ENCODE peak calls at places on chromosomes 11 and 22, in ten cellular contexts. A, X, Q, G, R, N, W, L, P and I are unnamed samples. For H3K4me1 and H3K9me3, the result is how much of the 10 kb centered on the place peaks cover.

GRCh38 chr11:134322553-134322952 is 9.2 kb upstream of the GLB1L2 start:
- DNase-seq in W (no peak), R (no peak), L (no peak), Q (no peak), X (no peak), A (no peak), N (no peak), P (no peak), G (no peak), I (no peak)

GRCh38 chr11:16226245-16226644 is 130.1 kb downstream of the SOX6 start:
- DNase-seq in X (peak), L (no peak), N (peak), P (peak), W (peak), Q (peak), R (no peak), A (peak), G (peak), I (peak)

GRCh38 chr11:11701070-11701469 is 79.3 kb upstream of the GALNT18 start:
- DNase-seq in W (no peak), X (no peak), L (peak), G (no peak), Q (no peak), P (no peak), R (no peak), N (no peak), A (no peak), I (no peak)

GRCh38 chr11:9565822-9566560 is 7.5 kb upstream of the WEE1 start:
- DNase-seq in L (peak), N (peak), R (peak), A (no peak), P (no peak), W (peak), Q (no peak), G (no peak), X (peak), I (no peak)

GRCh38 chr11:7651140-7651551 is 22.2 kb downstream of the CYB5R2 start:
- DNase-seq in R (peak), G (no peak), W (no peak), A (no peak), L (no peak), X (no peak), N (no peak), Q (no peak), P (no peak), I (no peak)

GRCh38 chr11:35185696-35186095 is 46.7 kb downstream of the CD44 start:
- DNase-seq in A (no peak), N (no peak), L (no peak), G (no peak), P (no peak), X (no peak), R (no peak), W (peak), Q (no peak), I (no peak)

GRCh38 chr11:71499546-71499945 is 27.5 kb upstream of the KRTAP5-7 start:
- DNase-seq in L (no peak), N (no peak), G (peak), W (no peak), P (no peak), A (no peak), X (no peak), Q (no peak), R (peak), I (no peak)

GRCh38 chr11:122633219-122633829 is 22.2 kb upstream of the UBASH3B start:
- DNase-seq in Q (no peak), G (peak), R (no peak), W (peak), L (no peak), N (no peak), X (peak), P (no peak), A (no peak), I (no peak)

GRCh38 chr22:27801197-27801615 is 350 bp downstream of the MN1 start:
- DNase-seq in P (peak), G (peak), A (peak), Q (no peak), R (no peak), X (no peak), N (no peak), L (no peak), W (peak), I (peak)

GRCh38 chr11:74634537-74634936 is 42.2 kb downstream of the POLD3 start:
- DNase-seq in X (no peak), A (no peak), W (peak), P (no peak), R (no peak), Q (no peak), N (no peak), L (peak), G (no peak), I (no peak)

GRCh38 chr11:29913352-29913751 is 103.5 kb downstream of the KCNA4 start:
- DNase-seq in N (no peak), R (no peak), P (no peak), X (no peak), A (no peak), G (no peak), Q (no peak), W (no peak), L (no peak), I (no peak)

GRCh38 chr22:26658161-26658560 is 773 bp downstream of the MIAT start:
- DNase-seq in Q (no peak), N (no peak), R (no peak), L (no peak), A (no peak), X (peak), G (no peak), W (no peak), P (no peak), I (no peak)

GRCh38 chr11:64409707-64410395 is 50.9 kb downstream of the RPS6KA4 start:
- DNase-seq in X (no peak), N (no peak), Q (peak), L (no peak), P (no peak), G (no peak), A (no peak), R (no peak), W (peak), I (no peak)

GRCh38 chr11:4022669-4023068 is 71.9 kb upstream of the RRM1 start:
- DNase-seq in L (no peak), P (no peak), A (no peak), W (no peak), G (no peak), Q (no peak), R (no peak), N (no peak), X (no peak), I (no peak)

GRCh38 chr11:108093128-108093904 is 28.1 kb upstream of the ACAT1 start:
- DNase-seq in L (no peak), R (no peak), X (no peak), N (no peak), Q (no peak), P (no peak), G (no peak), W (no peak), A (no peak), I (no peak)

GRCh38 chr22:23889620-23890019 is 4.6 kb upstream of the MIF start:
- DNase-seq in L (no peak), N (no peak), X (no peak), Q (no peak), A (no peak), R (no peak), P (peak), W (no peak), G (no peak), I (peak)

GRCh38 chr11:74444173-74444832 is 23.0 kb downstream of the KCNE3 start:
- DNase-seq in R (no peak), W (no peak), L (no peak), X (no peak), G (peak), P (no peak), A (no peak), Q (no peak), N (no peak), I (no peak)

GRCh38 chr22:38465673-38466490 is 2.0 kb upstream of the KDELR3 start:
- DNase-seq in Q (peak), G (peak), N (no peak), R (no peak), L (no peak), P (no peak), A (no peak), W (no peak), X (no peak), I (peak)

GRCh38 chr11:12397953-12398352 is 20.6 kb downstream of the PARVA start:
- DNase-seq in P (peak), Q (no peak), N (peak), L (no peak), G (peak), R (no peak), A (no peak), W (peak), X (no peak), I (peak)

GRCh38 chr11:1257916-1258315 is 35.0 kb downstream of the MUC5B start:
- DNase-seq in G (no peak), P (no peak), A (peak), X (no peak), R (no peak), Q (no peak), N (no peak), W (no peak), L (no peak), I (no peak)

GRCh38 chr11:64068705-64069400 is 33.1 kb downstream of the FLRT1 start:
- DNase-seq in P (no peak), X (no peak), A (no peak), W (no peak), R (no peak), G (no peak), L (no peak), Q (no peak), N (no peak), I (no peak)

GRCh38 chr11:106466441-106467190 is 389.2 kb downstream of the AASDHPPT start:
- DNase-seq in X (no peak), Q (no peak), R (no peak), W (peak), G (no peak), N (no peak), P (no peak), L (no peak), A (no peak), I (no peak)

GRCh38 chr11:29272019-29272654 is 744.7 kb downstream of the KCNA4 start:
- DNase-seq in W (peak), R (no peak), X (no peak), G (peak), Q (no peak), L (peak), P (no peak), N (no peak), A (no peak), I (no peak)

GRCh38 chr22:44459041-44459440 is 39.0 kb downstream of the RTL6 start:
- DNase-seq in X (no peak), A (no peak), Q (no peak), P (no peak), L (no peak), W (no peak), R (no peak), N (no peak), G (no peak), I (no peak)

GRCh38 chr11:90747057-90747456 is 524.2 kb upstream of the CHORDC1 start:
- DNase-seq in R (no peak), X (no peak), A (no peak), W (peak), L (no peak), P (no peak), Q (no peak), G (no peak), N (no peak), I (no peak)

GRCh38 chr11:131808466-131808865 is 438.1 kb downstream of the NTM start:
- DNase-seq in Q (no peak), A (no peak), R (no peak), N (no peak), P (no peak), G (no peak), X (no peak), L (no peak), W (no peak), I (no peak)

GRCh38 chr11:19557720-19558140 is 154.9 kb upstream of the NAV2 start:
- DNase-seq in Q (peak), P (peak), A (peak), W (peak), N (peak), L (peak), X (peak), G (peak), R (peak), I (peak)

GRCh38 chr11:67033661-67034166 is 10.8 kb downstream of the SYT12 start:
- DNase-seq in G (no peak), X (no peak), P (no peak), N (peak), R (no peak), Q (no peak), L (no peak), A (no peak), W (peak), I (no peak)

GRCh38 chr11:5620606-5621521 is 3.9 kb upstream of the TRIM34 start:
- DNase-seq in N (no peak), L (no peak), G (no peak), A (no peak), X (no peak), Q (no peak), P (no peak), W (peak), R (no peak), I (no peak)

GRCh38 chr11:102476812-102477211 is 24.2 kb upstream of the TMEM123 start:
- DNase-seq in R (no peak), A (peak), G (no peak), W (peak), Q (peak), L (no peak), N (no peak), P (peak), X (peak), I (no peak)

GRCh38 chr11:3905080-3905953 is 49.9 kb downstream of the STIM1 start:
- DNase-seq in W (peak), A (no peak), Q (no peak), N (no peak), X (peak), R (no peak), P (no peak), G (no peak), L (peak), I (no peak)

GRCh38 chr22:47794851-47795250 is 1032.4 kb downstream of the TBC1D22A start:
- DNase-seq in R (no peak), L (no peak), A (no peak), Q (no peak), N (no peak), X (no peak), W (no peak), G (no peak), P (no peak), I (no peak)

GRCh38 chr22:30056015-30056414 is 24.2 kb upstream of the HORMAD2 start:
- DNase-seq in G (no peak), P (no peak), R (no peak), N (no peak), Q (no peak), A (no peak), X (no peak), W (no peak), L (no peak), I (no peak)

GRCh38 chr11:96311120-96311568 is 31.9 kb downstream of the MAML2 start:
- DNase-seq in A (no peak), L (no peak), W (peak), N (no peak), X (no peak), Q (no peak), R (no peak), G (no peak), P (no peak), I (no peak)

GRCh38 chr11:124602193-124602592 is 9.0 kb upstream of the PANX3 start:
- DNase-seq in N (no peak), A (no peak), L (peak), W (no peak), Q (no peak), P (no peak), G (no peak), X (no peak), R (no peak), I (no peak)

GRCh38 chr11:14029971-14030531 is 67.5 kb downstream of the SPON1 start:
- DNase-seq in N (peak), Q (peak), G (peak), W (peak), A (peak), X (no peak), R (peak), L (no peak), P (peak), I (peak)

DNA sequence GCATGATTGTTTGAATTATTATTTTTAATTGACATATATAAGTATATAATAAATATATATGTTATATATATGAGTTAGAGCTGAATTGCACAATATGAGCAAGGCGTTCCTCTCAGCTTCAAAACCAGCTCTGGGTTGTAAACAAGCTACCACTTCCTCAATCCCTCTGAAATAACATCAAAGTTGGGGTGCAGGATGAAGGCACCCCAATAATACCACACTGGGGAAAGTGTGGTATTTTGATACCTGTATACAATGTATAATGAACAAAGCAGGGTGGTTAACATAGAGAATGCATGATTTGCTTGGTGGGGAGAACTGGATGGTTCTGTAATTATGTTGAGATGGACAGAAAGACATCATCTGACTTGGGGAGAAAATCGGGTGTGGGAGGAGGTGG is 1.7 kb upstream of the SORL1 start:
- DNase-seq in R (no peak), P (no peak), L (no peak), A (no peak), X (no peak), N (no peak), G (no peak), W (no peak), Q (no peak), I (no peak)
- H3K4me1 ChIP-seq in R (under half), P (under half), L (under half), A (under half), X (under half), N (under half), G (under half), W (under half), Q (half or more), I (under half)

DNA sequence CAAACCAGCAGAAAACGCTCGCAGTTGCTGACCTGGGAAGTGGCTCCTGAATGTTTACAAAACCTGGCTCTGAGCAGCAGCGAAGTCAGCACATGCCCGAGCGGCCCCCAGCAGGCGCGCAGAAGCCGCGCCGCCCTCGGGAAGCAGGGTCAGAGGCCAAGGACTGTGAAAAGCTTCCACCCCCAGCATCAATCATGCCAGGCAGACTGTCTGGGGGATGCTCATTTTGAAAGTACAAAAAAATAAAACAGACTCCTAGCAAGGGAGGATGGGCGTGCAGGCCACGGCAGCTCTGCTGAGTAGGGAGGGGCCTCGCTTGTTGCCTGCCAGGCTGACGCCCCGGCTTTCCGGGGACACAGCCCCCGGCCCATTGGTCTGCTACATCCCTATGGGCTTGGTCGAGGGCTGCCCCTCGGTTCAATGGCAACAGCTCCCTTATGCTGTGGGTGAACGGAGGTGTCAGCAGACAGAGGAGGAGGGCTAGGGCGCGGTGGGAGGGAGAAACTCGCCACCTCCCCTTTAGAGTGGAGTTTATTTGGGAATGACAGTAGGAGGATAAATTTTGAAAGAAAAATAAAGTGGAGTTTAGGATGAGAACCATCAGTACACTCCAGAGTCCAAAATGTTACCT is 37.7 kb upstream of the GNB1L start:
- DNase-seq in Q (no peak), P (no peak), A (peak), W (peak), G (no peak), L (no peak), R (no peak), X (no peak), N (no peak), I (peak)
- H3K4me3 ChIP-seq in Q (no peak), P (no peak), A (no peak), W (no peak), G (no peak), L (no peak), R (no peak), X (peak), N (no peak), I (no peak)

DNA sequence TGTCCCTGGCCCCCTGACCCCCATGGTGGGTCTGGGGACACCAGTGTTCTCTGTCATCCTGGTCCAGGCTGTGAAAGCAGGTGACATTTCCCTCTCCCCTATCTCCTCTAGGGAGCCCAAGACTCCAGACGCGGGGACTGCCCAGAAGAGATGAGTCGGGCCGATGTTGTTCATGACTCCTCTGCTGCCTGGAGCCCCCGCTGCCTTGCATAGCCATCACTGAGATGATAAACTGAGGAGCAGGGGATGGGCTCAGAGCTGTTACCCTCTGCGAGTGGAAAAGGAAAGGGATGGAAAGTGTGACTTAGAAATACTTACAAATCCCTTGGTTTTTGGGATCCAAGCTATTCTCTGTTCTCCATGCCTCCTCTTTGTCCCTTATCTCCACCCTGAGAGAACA is 209.6 kb downstream of the DSCAML1 start:
- DNase-seq in R (no peak), G (no peak), N (peak), P (no peak), Q (no peak), X (no peak), L (no peak), W (no peak), A (no peak), I (no peak)
- H3K9me3 ChIP-seq in R (under half), G (under half), N (under half), P (under half), Q (under half), X (under half), L (under half), W (under half), A (under half), I (under half)

GRCh38 chr11:68120212-68121066 is 749 bp downstream of the CHKA start:
- DNase-seq in G (peak), R (peak), Q (peak), L (no peak), X (peak), P (peak), W (peak), A (peak), N (peak), I (peak)

GRCh38 chr11:68121067-68121899 is at the start of gene CHKA:
- DNase-seq in L (peak), W (peak), X (peak), Q (peak), R (peak), P (peak), A (peak), G (peak), N (peak), I (peak)

GRCh38 chr11:68116892-68117435 is 4.2 kb downstream of the CHKA start:
- DNase-seq in A (no peak), L (no peak), G (no peak), W (no peak), R (no peak), P (no peak), N (no peak), X (no peak), Q (no peak), I (no peak)

GRCh38 chr11:68117896-68118470 is 3.2 kb downstream of the CHKA start:
- DNase-seq in A (peak), R (no peak), G (no peak), P (no peak), N (no peak), W (no peak), L (no peak), Q (no peak), X (no peak), I (no peak)

DNA sequence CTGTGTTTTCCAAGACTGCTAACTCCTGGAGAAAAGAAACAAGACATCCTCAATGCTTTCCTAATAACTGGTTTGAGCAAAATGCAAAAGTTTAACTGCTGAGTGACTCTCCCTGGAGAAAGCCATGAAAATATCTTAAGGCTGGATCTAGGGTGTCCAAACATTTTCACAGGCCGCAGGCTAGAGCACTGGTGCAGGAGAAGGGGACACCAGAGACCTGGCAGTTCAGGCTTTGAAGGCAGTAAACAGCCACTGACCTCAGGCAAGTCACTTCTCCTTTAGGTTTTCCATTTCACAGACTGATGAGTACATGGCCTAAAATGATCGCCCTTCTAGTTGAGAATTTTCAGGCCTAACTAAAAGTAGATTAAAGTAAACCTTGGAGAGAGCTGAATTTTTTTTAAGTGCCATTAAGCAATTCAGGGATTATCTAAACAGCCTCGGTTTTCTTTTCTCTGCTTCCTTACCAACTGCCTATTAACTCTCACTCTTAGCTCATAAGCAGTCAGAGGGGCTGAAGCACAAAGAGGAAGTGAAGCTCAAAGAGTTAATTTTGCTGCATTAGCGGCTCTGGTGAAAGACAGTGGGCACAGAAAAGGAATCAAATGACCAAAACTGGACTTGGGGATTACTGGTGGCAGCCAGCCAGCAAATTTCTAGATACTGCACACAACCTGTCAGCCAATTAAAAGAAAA is 2.3 kb downstream of the CHKA start:
- DNase-seq in Q (no peak), G (no peak), X (no peak), L (no peak), A (peak), P (no peak), R (no peak), N (no peak), W (peak), I (no peak)
- H3K4me1 ChIP-seq in Q (under half), G (under half), X (under half), L (half or more), A (under half), P (half or more), R (under half), N (under half), W (under half), I (under half)